ENCODE peak calls at places on chromosomes 5 and 9, in six cellular contexts. Q is transverse colon, E is GM12891, I is GM12892, H is breast epithelium, V is HepG2. P is an unnamed sample.

GRCh38 chr5:125481506-125482455 is 735.3 kb upstream of the ZNF608 start:
- DNase-seq in H (no peak), Q (no peak), I (no peak), V (no peak), E (no peak), P (no peak)

GRCh38 chr9:72363908-72364678 is 915 bp downstream of the ZFAND5 start:
- DNase-seq in E (peak), Q (peak), H (peak), I (peak), V (peak), P (peak)

GRCh38 chr5:37735649-37736347 is 104.0 kb downstream of the GDNF start:
- DNase-seq in V (no peak), Q (no peak), I (no peak), H (no peak), E (no peak), P (no peak)

GRCh38 chr9:127130661-127131538 is 8.5 kb upstream of the ANGPTL2 start:
- DNase-seq in I (no peak), E (no peak), Q (peak), H (no peak), V (peak), P (no peak)

GRCh38 chr5:158436271-158437065 is 577.5 kb upstream of the CLINT1 start:
- DNase-seq in E (no peak), V (no peak), I (no peak), H (no peak), Q (no peak), P (no peak)

GRCh38 chr9:35102465-35102768 is 514 bp downstream of the STOML2 start:
- DNase-seq in E (no peak), H (no peak), V (no peak), Q (peak), I (no peak), P (peak)

GRCh38 chr5:108801776-108802175 is 54.1 kb downstream of the FER start:
- DNase-seq in H (no peak), E (no peak), Q (no peak), V (peak), I (no peak), P (no peak)

GRCh38 chr5:173884402-173885053 is 3.6 kb upstream of the CPEB4 start:
- DNase-seq in E (no peak), H (no peak), I (no peak), Q (peak), V (no peak), P (no peak)

GRCh38 chr9:131840751-131841702 is 101.2 kb upstream of the RAPGEF1 start:
- DNase-seq in H (no peak), V (no peak), E (no peak), I (no peak), Q (no peak), P (no peak)

GRCh38 chr9:111529787-111530186 is 4.8 kb downstream of the ZNF483 start:
- DNase-seq in E (no peak), Q (no peak), H (no peak), V (no peak), I (no peak), P (peak)

GRCh38 chr9:82780017-82780416 is 282.9 kb downstream of the RASEF start:
- DNase-seq in E (no peak), V (no peak), I (no peak), Q (no peak), H (no peak), P (no peak)

GRCh38 chr5:178234753-178235599 is 2.4 kb upstream of the PHYKPL start:
- DNase-seq in E (no peak), V (peak), I (peak), H (no peak), Q (peak), P (peak)

GRCh38 chr9:105054488-105054887 is 126.5 kb upstream of the ABCA1 start:
- DNase-seq in I (no peak), E (no peak), V (peak), Q (no peak), H (no peak), P (no peak)

GRCh38 chr5:133721365-133721764 is 109.0 kb upstream of the FSTL4 start:
- DNase-seq in Q (no peak), H (no peak), E (no peak), V (no peak), I (no peak), P (no peak)

GRCh38 chr5:108634951-108635288 is 112.8 kb upstream of the FER start:
- DNase-seq in Q (no peak), H (no peak), I (no peak), E (no peak), V (no peak), P (no peak)

GRCh38 chr5:124677376-124677998 is 69.0 kb downstream of the ZNF608 start:
- DNase-seq in I (no peak), Q (no peak), E (no peak), V (no peak), H (no peak), P (no peak)

GRCh38 chr5:74123928-74124327 is 497.9 kb downstream of the ARHGEF28 start:
- DNase-seq in E (no peak), V (no peak), I (no peak), H (no peak), Q (no peak), P (no peak)

GRCh38 chr5:42759456-42759855 is 2.8 kb downstream of the CCDC152 start:
- DNase-seq in E (no peak), H (no peak), Q (no peak), I (no peak), V (no peak), P (no peak)

GRCh38 chr5:132413567-132413966 is 44.1 kb downstream of the SLC22A5 start:
- DNase-seq in V (no peak), I (no peak), E (no peak), Q (no peak), H (no peak), P (no peak)

GRCh38 chr5:20157089-20157488 is 169.1 kb upstream of the CDH18 start:
- DNase-seq in I (no peak), V (no peak), H (no peak), Q (no peak), E (no peak), P (no peak)

GRCh38 chr9:118809160-118809625 is 560.0 kb downstream of the BRINP1 start:
- DNase-seq in H (no peak), I (no peak), V (no peak), Q (no peak), E (no peak), P (peak)

GRCh38 chr5:97629281-97629680 is 446.2 kb upstream of the RIOK2 start:
- DNase-seq in H (no peak), Q (no peak), V (no peak), I (no peak), E (no peak), P (peak)

GRCh38 chr9:113564804-113565237 is 101.3 kb downstream of the RGS3 start:
- DNase-seq in E (no peak), I (no peak), Q (peak), V (no peak), H (peak), P (peak)

GRCh38 chr9:136228107-136228875 is 17.3 kb downstream of the QSOX2 start:
- DNase-seq in V (peak), E (no peak), Q (no peak), I (no peak), H (no peak), P (no peak)

GRCh38 chr9:130260816-130261765 is 4.5 kb upstream of the HMCN2 start:
- DNase-seq in E (no peak), I (no peak), H (peak), V (no peak), Q (no peak), P (no peak)

GRCh38 chr5:136132557-136133415 is at the start of gene SMAD5:
- DNase-seq in V (peak), Q (peak), H (peak), I (peak), E (peak), P (peak)
- TF ChIP-seq POLR2AphosphoS5 in V (peak), Q (peak), H (peak), I (no peak), E (peak), P (peak)

DNA sequence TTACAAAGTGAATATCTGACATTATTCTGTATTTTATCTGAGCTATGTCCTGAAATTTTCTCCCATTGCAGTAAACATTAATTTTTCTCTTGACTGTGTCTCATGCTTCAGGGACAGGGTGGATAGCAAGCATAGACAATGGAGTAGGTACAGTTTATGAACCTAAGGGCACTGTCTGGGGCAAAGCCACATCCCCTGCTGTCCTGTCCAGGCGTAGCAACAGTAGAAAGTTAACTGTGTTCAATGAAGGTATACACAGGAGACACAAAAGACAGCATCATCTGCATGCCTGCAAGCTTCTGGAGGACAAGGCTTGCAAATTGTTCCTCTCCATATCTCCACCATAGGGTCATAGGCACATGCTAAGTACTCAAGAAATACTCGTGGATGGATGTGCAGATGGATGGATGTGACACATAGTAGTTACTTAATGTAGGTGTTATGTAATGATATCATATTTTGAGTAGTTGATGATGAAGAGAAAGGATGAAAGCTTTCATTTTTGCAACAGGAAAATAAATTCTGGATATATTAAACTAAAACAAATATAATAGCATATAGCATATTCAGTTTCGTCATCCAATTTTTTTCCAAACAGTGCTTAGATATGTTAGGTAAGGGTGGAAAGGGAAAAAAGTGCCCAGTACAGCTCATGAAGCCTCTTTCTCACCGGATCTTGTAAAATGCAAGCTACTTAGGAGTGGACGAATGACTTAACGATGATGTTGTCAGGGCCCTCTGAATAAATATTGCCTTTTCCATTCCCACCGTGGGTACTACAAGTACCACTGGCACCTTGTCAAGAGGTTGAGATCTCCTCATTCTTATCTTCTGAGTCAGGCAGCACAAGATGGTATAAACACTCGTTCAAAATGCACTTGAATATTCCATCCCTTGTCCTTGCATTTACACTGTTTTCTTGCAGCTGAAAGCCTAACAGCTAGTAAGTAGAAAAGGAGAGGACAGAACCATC is 19.9 kb upstream of the ZSWIM6 start:
- DNase-seq in V (no peak), Q (no peak), E (no peak), H (no peak), I (no peak), P (no peak)
- TF ChIP-seq POLR2AphosphoS5 in V (no peak), Q (peak), E (no peak), H (no peak), I (no peak), P (no peak)

GRCh38 chr5:76737131-76737556 is 21.2 kb downstream of the F2R start:
- DNase-seq in V (no peak), E (no peak), Q (no peak), H (no peak), I (no peak), P (no peak)
- TF ChIP-seq POLR2AphosphoS5 in V (no peak), E (no peak), Q (no peak), H (no peak), I (no peak), P (no peak)

GRCh38 chr5:150625164-150625535 is 15.3 kb upstream of the SYNPO start:
- DNase-seq in I (no peak), Q (no peak), V (no peak), E (no peak), H (no peak), P (peak)

GRCh38 chr5:150626853-150627276 is 13.6 kb upstream of the SYNPO start:
- DNase-seq in H (no peak), Q (peak), E (no peak), V (no peak), I (no peak), P (no peak)

GRCh38 chr5:150624334-150625163 is 15.9 kb upstream of the SYNPO start:
- DNase-seq in E (peak), H (no peak), V (no peak), Q (peak), I (peak), P (peak)

GRCh38 chr5:150627731-150628545 is 12.5 kb upstream of the SYNPO start:
- DNase-seq in Q (no peak), V (no peak), I (no peak), E (no peak), H (no peak), P (no peak)

DNA sequence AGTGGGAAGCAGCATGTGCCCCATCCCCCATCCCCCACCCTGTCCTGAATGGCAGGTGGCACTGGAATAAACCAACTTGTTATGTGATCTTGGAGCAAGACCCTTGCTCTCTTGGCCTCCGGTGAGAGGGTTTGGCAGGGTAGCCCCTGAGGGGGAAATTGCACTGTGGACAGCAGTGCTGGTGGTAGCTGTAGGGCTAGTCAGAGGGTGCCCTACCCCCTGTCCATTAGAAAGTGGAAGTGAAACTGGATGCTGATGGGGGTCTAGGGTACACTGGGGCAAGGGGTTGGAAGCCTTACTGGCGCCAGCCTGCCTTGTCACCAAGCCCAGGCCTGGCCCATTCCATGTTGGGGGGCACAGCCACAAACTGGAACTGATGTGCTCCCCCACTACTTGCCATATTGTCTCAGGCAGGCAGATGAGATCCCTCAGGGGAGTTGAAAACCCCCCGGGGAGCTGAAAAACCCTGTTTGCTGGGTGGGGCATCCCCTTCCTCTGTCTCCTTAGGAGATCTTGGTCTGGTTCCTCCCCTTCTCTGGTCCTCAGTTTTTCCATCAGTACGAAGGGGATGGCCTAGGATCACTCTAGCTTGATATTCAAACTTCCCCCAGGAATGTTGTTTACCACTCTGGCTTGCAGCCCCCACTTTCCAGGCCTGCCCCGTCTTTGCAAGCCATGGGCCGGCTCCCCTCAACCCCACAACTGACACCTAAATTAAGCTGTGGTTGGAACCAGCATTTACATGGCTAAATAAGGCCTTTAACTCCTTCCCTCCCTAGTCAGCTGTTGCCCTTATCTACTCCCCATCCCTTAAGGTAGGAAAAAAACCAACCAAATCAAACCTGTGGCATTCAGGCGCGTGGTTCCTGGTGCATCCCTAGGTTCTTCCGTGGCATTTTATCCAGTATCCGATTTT is 14.4 kb upstream of the SYNPO start:
- DNase-seq in E (no peak), H (no peak), I (no peak), Q (no peak), V (no peak), P (no peak)
- TF ChIP-seq POLR2AphosphoS5 in E (no peak), H (no peak), I (no peak), Q (no peak), V (no peak), P (no peak)

DNA sequence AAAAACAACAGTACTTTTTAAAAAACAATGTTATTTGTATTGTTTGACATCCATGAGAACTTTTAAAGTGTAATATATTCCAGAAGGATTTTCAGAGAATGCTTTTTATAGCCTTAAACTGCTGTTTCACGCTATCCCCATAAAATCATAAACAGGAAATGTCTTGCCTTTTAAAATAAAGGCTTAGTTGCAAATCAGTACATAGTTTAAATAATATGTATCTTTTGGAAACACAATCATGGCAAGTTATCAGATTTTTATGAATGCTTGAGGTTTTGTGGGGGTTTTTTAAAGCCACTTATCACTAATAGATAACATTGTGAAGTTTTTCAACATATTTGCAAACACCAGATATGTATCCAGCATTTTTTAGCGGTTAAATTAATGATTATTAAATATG is 37.2 kb upstream of the F2RL2 start:
- DNase-seq in E (no peak), H (no peak), V (no peak), Q (no peak), I (no peak), P (no peak)
- TF ChIP-seq POLR2AphosphoS5 in E (no peak), H (no peak), V (no peak), Q (no peak), I (no peak), P (no peak)

DNA sequence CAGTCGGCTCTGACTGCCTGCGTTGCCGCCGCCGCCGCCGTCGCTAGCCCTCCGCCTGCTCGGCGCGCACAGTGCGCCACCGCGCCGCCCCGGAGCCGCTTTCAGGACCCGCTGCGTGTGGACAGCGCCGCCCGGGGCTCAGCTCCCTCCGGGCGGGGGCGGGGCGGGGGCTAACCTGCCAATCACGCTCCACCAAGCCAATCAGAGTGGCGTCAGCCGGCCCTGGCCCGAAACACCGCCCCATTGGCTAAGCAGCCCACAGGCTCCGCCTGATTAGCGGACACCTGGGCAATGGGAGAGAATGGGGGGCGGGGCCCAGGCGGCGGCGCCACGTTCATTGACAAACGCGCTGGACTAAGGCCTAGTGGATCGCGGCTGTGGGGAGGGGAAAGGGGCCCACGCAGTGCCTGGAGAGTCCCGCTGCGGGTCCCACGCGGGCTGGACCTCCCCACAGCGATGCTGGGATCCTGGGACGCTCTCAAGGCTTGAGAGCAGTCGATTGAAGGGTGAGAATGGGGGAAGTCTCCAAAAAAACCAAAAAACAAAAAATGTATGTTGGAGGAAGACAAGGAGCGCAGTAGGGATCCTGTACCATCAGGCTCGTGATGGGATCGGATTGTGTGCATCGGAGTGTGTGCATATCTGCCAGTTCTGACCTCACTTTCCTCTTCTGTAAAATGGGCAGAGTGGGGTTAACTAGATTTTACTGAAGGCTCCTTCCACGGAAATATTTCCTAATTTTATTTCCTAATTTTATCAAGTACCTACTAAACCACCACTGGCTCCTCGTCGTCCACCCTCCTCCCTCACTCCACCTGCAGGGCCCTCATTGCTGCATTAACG is 6.3 kb downstream of the PAX5 start:
- DNase-seq in V (peak), I (peak), Q (peak), H (peak), E (peak), P (peak)
- TF ChIP-seq POLR2AphosphoS5 in V (no peak), I (no peak), Q (no peak), H (no peak), E (peak), P (peak)

GRCh38 chr5:121430538-121430937 is 421.1 kb upstream of the FTMT start:
- DNase-seq in Q (no peak), V (no peak), E (no peak), I (no peak), H (no peak), P (peak)

GRCh38 chr5:121426153-121426552 is 425.5 kb upstream of the FTMT start:
- DNase-seq in H (no peak), Q (no peak), E (no peak), I (no peak), V (no peak), P (no peak)

GRCh38 chr5:121429761-121430160 is 421.9 kb upstream of the FTMT start:
- DNase-seq in E (no peak), V (no peak), Q (no peak), I (no peak), H (no peak), P (no peak)

GRCh38 chr5:121424976-121425375 is 426.7 kb upstream of the FTMT start:
- DNase-seq in E (no peak), H (no peak), I (no peak), V (no peak), Q (no peak), P (no peak)
- TF ChIP-seq POLR2AphosphoS5 in E (no peak), H (no peak), I (no peak), V (no peak), Q (no peak), P (no peak)

GRCh38 chr9:88605500-88606172 is 70.7 kb downstream of the NXNL2 start:
- DNase-seq in E (no peak), I (no peak), Q (no peak), H (no peak), V (no peak), P (no peak)
- TF ChIP-seq POLR2AphosphoS5 in E (no peak), I (no peak), Q (peak), H (no peak), V (no peak), P (no peak)

GRCh38 chr5:176653401-176653800 is 6.1 kb downstream of the TSPAN17 start:
- DNase-seq in I (no peak), H (no peak), Q (no peak), E (no peak), V (no peak), P (no peak)

GRCh38 chr5:176652136-176652535 is 4.9 kb downstream of the TSPAN17 start:
- DNase-seq in E (no peak), I (no peak), Q (no peak), V (no peak), H (no peak), P (peak)

GRCh38 chr5:176653986-176654385 is 6.7 kb downstream of the TSPAN17 start:
- DNase-seq in I (no peak), V (no peak), Q (no peak), E (no peak), H (no peak), P (no peak)

GRCh38 chr5:176650354-176650884 is 3.1 kb downstream of the TSPAN17 start:
- DNase-seq in V (no peak), I (no peak), E (no peak), Q (no peak), H (no peak), P (peak)

GRCh38 chr5:176651472-176651980 is 4.2 kb downstream of the TSPAN17 start:
- DNase-seq in V (no peak), I (no peak), Q (no peak), H (no peak), E (no peak), P (peak)
- TF ChIP-seq POLR2AphosphoS5 in V (no peak), I (no peak), Q (no peak), H (no peak), E (no peak), P (no peak)

P was measured in GM23338.